ENCODE peak calls at places on chromosome 5, in eight cellular contexts. U, R, V, B, N, X, H and L are unnamed samples.

GRCh38 chr5:141692919-141693848 is 11.2 kb upstream of the ARAP3 start:
- DNase-seq in H (no peak), N (no peak), B (no peak), U (no peak), V (no peak), X (peak; percentile 47), R (no peak), L (no peak)

GRCh38 chr5:133801955-133802751 is 166.3 kb downstream of the C5orf15 start:
- DNase-seq in X (no peak), R (no peak), V (no peak), B (no peak), U (no peak), H (peak; percentile 54), N (peak; percentile 69), L (no peak)

GRCh38 chr5:108521011-108521700 is 139.3 kb upstream of the FBXL17 start:
- DNase-seq in U (no peak), H (no peak), R (no peak), V (no peak), N (no peak), B (no peak), X (no peak), L (no peak)

GRCh38 chr5:80964491-80964890 is 4.3 kb downstream of the RASGRF2 start:
- DNase-seq in U (no peak), B (no peak), V (no peak), H (no peak), X (no peak), R (no peak), N (no peak), L (no peak)

GRCh38 chr5:115321309-115321708 is 24.9 kb upstream of the CCDC112 start:
- DNase-seq in B (no peak), R (no peak), H (no peak), V (no peak), X (no peak), N (no peak), U (no peak), L (no peak)

GRCh38 chr5:135174315-135175096 is 140.5 kb upstream of the PITX1 start:
- DNase-seq in B (no peak), X (no peak), N (no peak), H (no peak), R (no peak), U (no peak), V (no peak), L (no peak)

GRCh38 chr5:72621576-72621975 is 114.4 kb upstream of the ZNF366 start:
- DNase-seq in V (no peak), U (no peak), N (no peak), H (no peak), X (no peak), B (no peak), R (no peak), L (no peak)

GRCh38 chr5:107618233-107618632 is 52.5 kb downstream of the EFNA5 start:
- DNase-seq in X (no peak), N (no peak), V (no peak), H (no peak), B (no peak), R (no peak), U (no peak), L (no peak)

GRCh38 chr5:172633403-172633970 is 7.6 kb upstream of the NEURL1B start:
- DNase-seq in B (no peak), N (no peak), X (no peak), V (peak; percentile 55), U (no peak), R (no peak), H (no peak), L (no peak)

GRCh38 chr5:27048507-27048906 is 10.1 kb upstream of the CDH9 start:
- DNase-seq in R (no peak), V (no peak), B (no peak), U (no peak), N (no peak), X (no peak), H (peak; percentile 1), L (no peak)

GRCh38 chr5:171627936-171628335 is 157.7 kb upstream of the SMIM23 start:
- DNase-seq in X (no peak), R (no peak), U (no peak), N (no peak), B (no peak), V (peak; percentile 58), H (no peak), L (no peak)

GRCh38 chr5:171630047-171630669 is 155.5 kb upstream of the SMIM23 start:
- DNase-seq in V (peak; percentile 70), U (peak; percentile 90), N (peak; percentile 76), R (peak; percentile 61), H (peak; percentile 86), B (peak; percentile 63), X (no peak), L (peak; percentile 72)

GRCh38 chr5:171630670-171631065 is 154.9 kb upstream of the SMIM23 start:
- DNase-seq in R (no peak), N (no peak), X (no peak), B (no peak), U (no peak), V (no peak), H (no peak), L (no peak)

GRCh38 chr5:171628344-171628743 is 157.3 kb upstream of the SMIM23 start:
- DNase-seq in N (no peak), X (no peak), B (no peak), U (no peak), V (peak; percentile 29), H (no peak), R (no peak), L (no peak)

DNA sequence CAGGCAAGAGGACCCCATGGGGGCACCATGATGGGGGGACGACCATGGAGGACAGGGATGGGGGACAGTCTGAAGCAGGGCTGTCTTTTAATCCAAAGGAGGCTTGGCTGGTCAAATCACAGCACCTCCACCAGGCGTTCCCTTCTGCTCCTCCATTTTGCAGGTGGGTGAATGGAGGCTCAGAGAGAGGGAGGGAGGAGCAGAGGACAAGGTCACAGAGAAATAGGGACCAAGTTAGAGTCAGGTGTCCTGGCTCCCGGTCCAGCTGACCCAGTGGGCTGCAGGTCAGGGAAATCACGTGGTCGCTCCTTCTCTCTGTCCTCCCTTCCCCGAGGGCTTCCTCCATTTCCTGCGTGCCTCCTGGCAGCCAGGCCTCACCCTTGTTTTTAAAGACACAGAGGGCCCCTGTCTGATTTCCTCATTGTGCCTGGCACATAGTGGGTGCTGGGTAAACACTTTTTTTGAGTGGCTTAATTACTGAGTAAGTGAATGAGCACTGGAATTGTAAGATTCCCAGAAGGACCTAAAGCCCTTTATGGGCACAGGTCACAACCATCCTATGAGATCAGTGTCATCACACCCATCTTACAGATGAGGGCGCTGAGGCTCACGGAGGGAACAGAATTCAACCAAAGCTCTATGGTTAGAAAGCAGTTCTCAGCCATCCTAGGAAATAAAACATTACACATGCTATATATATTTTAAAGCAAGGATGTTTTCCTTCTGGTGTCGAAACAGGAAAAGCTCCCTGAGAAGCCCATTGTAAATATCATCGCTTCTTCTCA is 156.2 kb upstream of the SMIM23 start:
- DNase-seq in B (no peak), U (no peak), X (no peak), V (peak; percentile 50), H (no peak), N (no peak), R (no peak), L (no peak)
- TF ChIP-seq CTCF in B (no peak), U (no peak), X (no peak), V (no peak), H (no peak), N (no peak), R (no peak), L (no peak)

GRCh38 chr5:14297697-14298096 is 154.6 kb downstream of the TRIO start:
- DNase-seq in X (no peak), H (no peak), U (no peak), N (no peak), V (no peak), B (no peak), R (no peak), L (no peak)

GRCh38 chr5:14293279-14293678 is 150.1 kb downstream of the TRIO start:
- DNase-seq in H (no peak), V (no peak), R (no peak), N (no peak), B (no peak), X (no peak), U (no peak), L (no peak)

GRCh38 chr5:14296533-14297331 is 153.6 kb downstream of the TRIO start:
- DNase-seq in B (no peak), H (no peak), X (no peak), U (no peak), N (no peak), V (no peak), R (no peak), L (no peak)

GRCh38 chr5:14295610-14296009 is 152.5 kb downstream of the TRIO start:
- DNase-seq in H (no peak), B (no peak), U (no peak), R (no peak), N (no peak), X (no peak), V (no peak), L (no peak)

GRCh38 chr5:14292766-14293165 is 149.6 kb downstream of the TRIO start:
- DNase-seq in U (no peak), X (no peak), N (no peak), R (no peak), B (no peak), V (no peak), H (no peak), L (no peak)
- TF ChIP-seq CTCF in U (no peak), X (no peak), N (no peak), R (no peak), B (no peak), V (no peak), H (no peak), L (no peak)

DNA sequence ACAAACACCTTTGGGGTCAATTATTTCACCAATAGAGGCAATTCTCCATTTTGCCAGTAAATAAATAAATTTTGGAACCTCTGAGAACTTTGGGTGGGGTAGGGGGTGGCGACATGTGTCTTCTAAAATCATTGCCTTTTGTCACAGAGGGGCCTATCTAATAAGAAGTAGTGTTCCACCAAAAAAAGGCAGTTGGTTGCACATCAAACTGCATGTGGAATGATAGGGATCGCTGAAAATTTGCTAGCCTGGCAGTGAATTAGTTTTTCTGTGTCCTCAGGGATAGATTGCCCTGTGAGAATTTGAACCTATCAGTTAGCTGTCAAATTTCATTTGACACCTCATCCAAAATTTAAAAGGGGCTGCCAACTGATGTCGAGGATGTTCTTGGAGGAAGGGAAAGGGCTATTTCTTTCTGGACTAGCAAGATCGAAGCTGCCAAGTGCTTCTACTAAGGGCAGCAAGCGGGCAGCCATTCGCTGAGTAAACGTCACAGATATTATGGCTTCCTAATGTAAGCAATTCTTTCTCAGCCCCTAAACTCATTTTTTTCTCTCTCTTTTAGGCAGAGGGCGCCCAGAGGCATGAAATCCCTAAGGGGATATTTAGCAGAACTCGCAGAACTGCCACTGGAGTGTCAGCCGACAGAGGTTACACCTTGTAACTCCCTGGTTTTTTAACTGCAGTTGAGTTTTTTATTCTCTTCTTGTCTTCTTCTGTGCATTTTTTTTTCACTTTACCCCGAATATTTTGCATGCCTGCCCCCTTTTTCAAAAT is 2208.1 kb upstream of the WWC1 start:
- DNase-seq in N (no peak), B (no peak), R (no peak), V (no peak), H (peak; percentile 15), U (no peak), X (no peak), L (no peak)
- TF ChIP-seq CTCF in N (no peak), B (no peak), R (no peak), V (no peak), H (no peak), U (no peak), X (no peak), L (no peak)

DNA sequence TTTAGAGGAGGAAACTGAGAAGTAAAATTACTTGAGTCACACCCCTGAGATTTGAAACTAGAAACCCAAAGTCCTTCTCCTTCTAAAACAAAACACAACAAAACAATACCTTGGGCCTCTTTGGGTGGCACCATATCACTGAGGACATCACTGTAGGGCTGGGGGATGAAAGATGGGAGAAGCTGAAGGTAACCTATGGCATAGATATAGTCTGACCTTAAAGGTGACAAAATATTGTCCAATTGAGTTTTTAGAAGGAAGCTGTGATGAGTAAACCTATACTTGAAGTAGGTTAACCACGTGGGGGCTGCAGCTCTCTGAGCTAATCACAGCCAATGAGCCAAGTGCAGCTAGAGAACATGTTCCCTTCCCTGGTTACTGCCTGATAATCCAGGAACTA is 167.4 kb upstream of the CD180 start:
- DNase-seq in B (no peak), V (no peak), X (no peak), U (no peak), R (no peak), N (no peak), H (no peak), L (no peak)
- TF ChIP-seq CTCF in B (no peak), V (no peak), X (no peak), U (no peak), R (no peak), N (no peak), H (no peak), L (no peak)